ENCODE peak calls at places on chromosome 7, in six cellular contexts. C is WTC11, M is foreskin fibroblast, R is heart left ventricle, J is mucosa of descending colon, Q is tibial nerve. T is an unnamed sample.

GRCh38 chr7:11706666-11707605 is 125.1 kb downstream of the THSD7A start:
- DNase-seq in J (no peak), C (no peak), M (peak; percentile 69), R (no peak), Q (no peak), T (no peak)

GRCh38 chr7:44232900-44233715 is 32.3 kb downstream of the YKT6 start:
- DNase-seq in R (no peak), C (no peak), M (no peak), J (no peak), Q (no peak), T (no peak)

GRCh38 chr7:137930616-137931015 is 71.3 kb downstream of the CREB3L2 start:
- DNase-seq in R (no peak), J (no peak), M (peak; percentile 92), C (no peak), Q (no peak), T (no peak)

GRCh38 chr7:121447191-121447920 is 51.2 kb upstream of the FAM3C start:
- DNase-seq in M (peak; percentile 10), R (peak; percentile 63), J (no peak), Q (no peak), C (no peak), T (no peak)

GRCh38 chr7:125382401-125382800 is 452.8 kb upstream of the POT1 start:
- DNase-seq in R (no peak), M (no peak), Q (no peak), C (no peak), J (no peak), T (no peak)

GRCh38 chr7:70239930-70240329 is 641.7 kb downstream of the AUTS2 start:
- DNase-seq in M (no peak), J (no peak), Q (no peak), C (no peak), R (no peak), T (no peak)

GRCh38 chr7:68707146-68707545 is 891.1 kb upstream of the AUTS2 start:
- DNase-seq in R (no peak), M (no peak), J (no peak), C (no peak), Q (no peak), T (no peak)

GRCh38 chr7:88141953-88142352 is 77.9 kb downstream of the SRI start:
- DNase-seq in R (no peak), C (no peak), Q (no peak), M (no peak), J (no peak), T (no peak)

GRCh38 chr7:151686826-151687225 is 167.1 kb upstream of the RHEB start:
- DNase-seq in R (no peak), J (no peak), C (no peak), Q (no peak), M (no peak), T (no peak)

GRCh38 chr7:84508569-84508968 is 314.0 kb upstream of the SEMA3A start:
- DNase-seq in C (no peak), M (no peak), R (no peak), Q (no peak), J (no peak), T (no peak)

GRCh38 chr7:54426406-54426805 is 115.8 kb upstream of the VSTM2A start:
- DNase-seq in C (no peak), R (no peak), M (no peak), Q (no peak), J (no peak), T (no peak)

GRCh38 chr7:36506820-36507219 is 117.2 kb downstream of the ANLN start:
- DNase-seq in J (no peak), M (peak; percentile 25), C (no peak), R (no peak), Q (no peak), T (no peak)

GRCh38 chr7:152902870-152903860 is 143.6 kb downstream of the ACTR3B start:
- DNase-seq in M (no peak), C (no peak), J (no peak), Q (no peak), R (no peak), T (no peak)

GRCh38 chr7:87312215-87312865 is 33.1 kb upstream of the CROT start:
- DNase-seq in Q (no peak), R (no peak), J (no peak), C (peak; percentile 60), M (peak; percentile 80), T (peak; percentile 37)

GRCh38 chr7:130441408-130441854 is 615 bp upstream of the CEP41 start:
- DNase-seq in Q (no peak), C (peak; percentile 27), R (no peak), J (no peak), M (peak; percentile 39), T (no peak)

GRCh38 chr7:149719050-149719899 is 54.1 kb downstream of the ZNF467 start:
- DNase-seq in Q (no peak), C (no peak), R (no peak), J (no peak), M (peak; percentile 82), T (peak; percentile 18)

GRCh38 chr7:134995239-134996096 is 9.2 kb downstream of the AGBL3 start:
- DNase-seq in Q (no peak), J (no peak), C (no peak), M (no peak), R (no peak), T (no peak)

GRCh38 chr7:157684596-157685429 is 348.0 kb downstream of the DNAJB6 start:
- DNase-seq in Q (peak; percentile 1), R (no peak), J (no peak), M (no peak), C (peak; percentile 47), T (no peak)

GRCh38 chr7:25804154-25804553 is 347.8 kb upstream of the NFE2L3 start:
- DNase-seq in Q (no peak), R (no peak), J (no peak), C (no peak), M (no peak), T (no peak)

GRCh38 chr7:24653316-24654085 is 80.2 kb downstream of the PALS2 start:
- DNase-seq in C (no peak), J (no peak), Q (no peak), R (no peak), M (no peak), T (no peak)

GRCh38 chr7:568031-568680 is 48.5 kb upstream of the PDGFA start:
- DNase-seq in C (no peak), R (peak; percentile 50), M (no peak), J (no peak), Q (no peak), T (no peak)

GRCh38 chr7:498678-499641 is 20.7 kb downstream of the PDGFA start:
- DNase-seq in Q (no peak), M (no peak), J (peak; percentile 29), C (no peak), R (peak; percentile 41), T (no peak)

GRCh38 chr7:149880871-149881301 is 7.1 kb downstream of the ATP6V0E2 start:
- DNase-seq in C (no peak), Q (no peak), J (no peak), M (no peak), R (peak; percentile 82), T (no peak)

GRCh38 chr7:111485981-111486380 is 76.3 kb downstream of the IMMP2L start:
- DNase-seq in M (no peak), J (no peak), R (no peak), C (no peak), Q (no peak), T (no peak)

GRCh38 chr7:111483078-111483477 is 79.2 kb downstream of the IMMP2L start:
- DNase-seq in C (no peak), Q (no peak), R (no peak), J (no peak), M (no peak), T (no peak)

GRCh38 chr7:111492234-111492633 is 70.1 kb downstream of the IMMP2L start:
- DNase-seq in M (no peak), Q (no peak), J (no peak), C (no peak), R (no peak), T (no peak)

DNA sequence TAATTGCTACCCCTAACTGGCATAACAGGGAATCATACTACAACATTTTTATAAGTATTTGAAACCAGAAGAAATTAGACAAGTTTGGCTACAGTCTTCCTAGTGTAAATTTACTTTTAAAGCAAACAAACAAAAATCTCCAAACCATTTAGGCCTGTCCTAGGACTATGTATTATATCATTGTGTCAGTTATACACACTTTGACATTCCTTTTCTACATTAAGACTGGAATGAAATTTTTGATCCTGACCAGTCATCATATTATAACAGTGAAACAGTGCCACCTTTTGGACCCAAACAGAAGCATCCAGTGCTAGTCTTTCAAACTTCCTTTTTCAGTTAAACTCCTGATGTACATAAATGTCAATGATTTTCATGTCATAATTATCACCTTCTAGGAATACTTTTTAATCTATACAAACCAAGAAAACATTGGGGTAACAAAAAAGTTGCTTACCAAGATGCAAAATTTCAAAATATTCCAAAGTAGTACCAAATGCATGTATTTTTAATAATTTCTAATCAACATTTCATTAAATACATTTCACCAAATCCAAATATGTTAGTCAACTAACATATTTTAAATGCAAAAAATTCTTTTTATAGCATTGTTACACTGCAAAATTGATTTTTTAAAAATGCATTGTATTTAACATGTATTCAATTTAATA is 75.7 kb downstream of the IMMP2L start:
- DNase-seq in C (no peak), Q (no peak), J (no peak), R (no peak), M (peak; percentile 76), T (peak; percentile 19)
- TF ChIP-seq CTCF in C (peak; percentile 32), Q (peak; percentile 57), J (peak; percentile 12), R (peak; percentile 69), M (peak; percentile 72), T (peak; percentile 80)

GRCh38 chr7:22433710-22434460 is 66.1 kb downstream of the STEAP1B start:
- DNase-seq in M (peak; percentile 57), Q (no peak), C (peak; percentile 19), J (no peak), R (peak; percentile 31), T (no peak)
- TF ChIP-seq CTCF in M (no peak), Q (no peak), C (no peak), J (no peak), R (no peak), T (no peak)

DNA sequence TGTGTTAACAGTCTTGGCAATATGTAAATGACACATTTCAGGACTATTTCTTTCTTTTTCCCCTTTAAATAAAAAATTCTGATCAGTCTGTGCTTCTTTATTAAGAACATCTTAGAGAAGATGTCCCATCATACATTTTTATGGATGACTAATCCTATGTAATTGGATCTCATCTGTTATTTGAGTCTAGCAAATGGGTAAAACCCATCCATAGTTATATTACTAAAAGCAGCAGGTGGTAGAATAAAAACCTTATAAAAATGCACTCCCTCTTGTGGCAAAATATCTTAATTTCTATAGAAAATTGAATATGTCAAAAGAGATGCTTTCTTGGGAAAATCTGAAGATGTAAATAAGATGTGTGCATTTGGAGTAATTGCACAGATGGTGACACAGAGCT is 35.3 kb downstream of the TRRAP start:
- DNase-seq in C (no peak), J (no peak), R (no peak), Q (no peak), M (peak; percentile 64), T (no peak)
- TF ChIP-seq CTCF in C (no peak), J (no peak), R (no peak), Q (no peak), M (no peak), T (peak; percentile 9)

DNA sequence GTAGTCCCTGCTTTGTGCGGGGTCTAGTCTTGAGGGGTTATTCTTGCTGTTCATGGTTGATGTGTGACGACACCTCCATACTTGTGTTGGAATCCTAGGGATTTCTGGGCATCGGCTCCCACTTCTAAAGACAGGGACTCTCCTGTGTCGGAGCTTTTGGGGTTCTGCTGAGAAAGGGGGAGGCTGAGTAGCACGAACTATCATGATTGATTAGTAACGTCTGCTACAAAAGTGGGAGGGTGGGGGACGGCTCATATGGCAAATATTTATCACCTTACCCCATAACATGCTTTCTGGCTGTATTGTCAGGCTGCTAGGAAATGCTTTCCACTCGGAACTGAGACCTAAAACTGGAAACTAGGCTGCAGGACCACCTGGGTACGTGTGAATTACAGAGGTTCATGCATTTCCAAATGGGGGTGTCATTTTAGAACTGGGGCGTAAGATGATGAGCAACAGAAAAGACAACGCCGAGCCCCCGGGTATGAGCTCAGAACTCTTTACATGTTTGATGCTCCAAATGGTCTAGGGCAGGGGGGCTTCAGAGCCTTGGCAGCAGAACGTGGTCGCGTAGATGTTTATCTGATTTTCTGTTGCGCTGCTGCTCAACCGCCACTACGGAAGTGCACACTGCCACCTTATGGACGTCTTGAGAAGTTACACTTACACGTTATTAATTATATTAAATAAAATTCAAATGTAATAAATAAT is 15.1 kb upstream of the NME8 start:
- DNase-seq in M (peak; percentile 33), R (peak; percentile 26), J (peak; percentile 45), C (peak; percentile 43), Q (no peak), T (peak; percentile 8)
- TF ChIP-seq CTCF in M (peak; percentile 56), R (peak; percentile 68), J (peak; percentile 51), C (peak; percentile 71), Q (peak; percentile 70), T (peak; percentile 62)

T was measured in AG09319.